ENCODE peak calls at places on chromosomes 12 and 14, in four cellular contexts. L is neuronal stem cell; C is activated T-helper 1 cell treated with anti-CD3 and anti-CD28 coated beads, Interleukin-12 subunit alpha, Interleukin-12 subunit beta, Interleukin-2, Interleukin-4 antibody, amounts not matched to agents 30 ng/mL and 10 ng/mL and 1 ng/mL, durations not matched to agents 14 hours and 24 hours and 36 hours; A is activated naive CD8-positive, alpha-beta T cell treated with anti-CD3 and anti-CD28 coated beads for 36 hours. I is an unnamed sample.

GRCh38 chr12:66127695-66128094 is 2.9 kb downstream of the LLPH start:
- DNase-seq in L (no peak), C (no peak), A (no peak), I (no peak)

GRCh38 chr12:100359822-100360221 is 2.9 kb downstream of the SLC17A8 start:
- DNase-seq in L (no peak), C (no peak), A (no peak), I (no peak)

GRCh38 chr12:117603316-117604113 is 242.1 kb upstream of the NOS1 start:
- DNase-seq in L (no peak), C (no peak), A (no peak), I (no peak)

GRCh38 chr14:103317976-103318580 is 16.0 kb upstream of the EIF5 start:
- DNase-seq in L (no peak), C (no peak), A (no peak), I (no peak)

GRCh38 chr14:105168496-105168978 is at the start of gene JAG2:
- DNase-seq in L (peak; percentile 27), C (peak; percentile 58), A (peak; percentile 57), I (peak; percentile 35)

GRCh38 chr12:100427078-100427477 is 46.6 kb upstream of the NR1H4 start:
- DNase-seq in L (no peak), C (no peak), A (no peak), I (no peak)

GRCh38 chr12:58529897-58530296 is 390.4 kb downstream of the LRIG3 start:
- DNase-seq in L (no peak), C (no peak), A (no peak), I (no peak)

GRCh38 chr14:71758198-71758955 is 173.9 kb upstream of the RGS6 start:
- DNase-seq in L (no peak), C (no peak), A (no peak), I (no peak)

GRCh38 chr12:69834147-69834546 is 9.1 kb downstream of the MYRFL start:
- DNase-seq in L (no peak), C (no peak), A (no peak), I (no peak)

GRCh38 chr12:106073179-106073578 is 65.6 kb downstream of the NUAK1 start:
- DNase-seq in L (no peak), C (no peak), A (no peak), I (no peak)

GRCh38 chr14:39169541-39169900 is 612 bp downstream of the TRAPPC6B start:
- DNase-seq in L (no peak), C (no peak), A (no peak), I (no peak)

GRCh38 chr12:65891987-65892481 is 67.8 kb downstream of the HMGA2 start:
- DNase-seq in L (no peak), C (no peak), A (no peak), I (no peak)

GRCh38 chr12:16437281-16437816 is 89.9 kb downstream of the MGST1 start:
- DNase-seq in L (no peak), C (no peak), A (no peak), I (no peak)

GRCh38 chr12:109469516-109469915 is 7.6 kb downstream of the KCTD10 start:
- DNase-seq in L (no peak), C (no peak), A (no peak), I (no peak)

GRCh38 chr12:67754933-67755697 is 106.6 kb downstream of the DYRK2 start:
- DNase-seq in L (no peak), C (no peak), A (no peak), I (no peak)

GRCh38 chr12:114269153-114269552 is 136.8 kb downstream of the TBX5 start:
- DNase-seq in L (no peak), C (no peak), A (no peak), I (no peak)

I was measured in GDM1.